ENCODE peak calls at places on chromosomes 4 and X, in seven cellular contexts. U is GM23248, I is right cardiac atrium, O is dorsolateral prefrontal cortex, W is AG04450, A is H9, X is thyroid gland. T is an unnamed sample.

GRCh38 chr4:68466185-68466584 is 18.9 kb downstream of the TMPRSS11E start:
- DNase-seq in U (peak; percentile 92), I (no peak), O (no peak), W (peak; percentile 32), A (no peak), X (no peak), T (no peak)

GRCh38 chrX:51420610-51421009 is 75.8 kb downstream of the NUDT11 start:
- DNase-seq in U (peak; percentile 54), I (no peak), O (no peak), W (peak; percentile 1), A (no peak), X (no peak), T (no peak)

GRCh38 chr4:94434505-94434904 is 17.2 kb upstream of the PDLIM5 start:
- DNase-seq in U (no peak), I (no peak), O (no peak), W (no peak), A (no peak), X (no peak), T (no peak)

GRCh38 chr4:76354517-76355473 is 48.3 kb downstream of the STBD1 start:
- DNase-seq in U (no peak), I (no peak), O (no peak), W (no peak), A (no peak), X (no peak), T (no peak)

GRCh38 chr4:85455942-85456341 is 19.0 kb upstream of the ARHGAP24 start:
- DNase-seq in U (no peak), I (no peak), O (no peak), W (no peak), A (no peak), X (no peak), T (no peak)

GRCh38 chrX:64205441-64205734 is at the start of gene AMER1:
- DNase-seq in U (peak; percentile 76), I (no peak), O (no peak), W (no peak), A (no peak), X (no peak), T (no peak)

GRCh38 chrX:109399831-109400230 is 82.1 kb downstream of the GUCY2F start:
- DNase-seq in U (no peak), I (no peak), O (no peak), W (no peak), A (no peak), X (no peak), T (no peak)

GRCh38 chr4:52665592-52665991 is 6.5 kb upstream of the USP46 start:
- DNase-seq in U (peak; percentile 13), I (no peak), O (no peak), W (no peak), A (no peak), X (no peak), T (no peak)

GRCh38 chrX:53239474-53239873 is 14.5 kb upstream of the KDM5C start:
- DNase-seq in U (no peak), I (no peak), O (no peak), W (no peak), A (peak; percentile 46), X (no peak), T (no peak)

GRCh38 chrX:11886745-11887144 is 128.7 kb downstream of the MSL3 start:
- DNase-seq in U (no peak), I (no peak), O (no peak), W (no peak), A (no peak), X (no peak), T (no peak)

GRCh38 chrX:154396948-154397887 is 959 bp upstream of the RPL10 start:
- DNase-seq in U (peak; percentile 81), I (peak; percentile 86), O (peak; percentile 39), W (no peak), A (peak; percentile 63), X (peak; percentile 78), T (peak; percentile 86)

GRCh38 chr4:11402192-11402591 is 26.5 kb downstream of the HS3ST1 start:
- DNase-seq in U (no peak), I (no peak), O (no peak), W (no peak), A (no peak), X (no peak), T (no peak)

GRCh38 chrX:120604359-120604782 is 470 bp downstream of the MCTS1 start:
- DNase-seq in U (peak; percentile 66), I (peak; percentile 14), O (no peak), W (no peak), A (no peak), X (no peak), T (no peak)

GRCh38 chrX:112784692-112785091 is 55.9 kb downstream of the AMOT start:
- DNase-seq in U (no peak), I (no peak), O (peak; percentile 31), W (no peak), A (no peak), X (no peak), T (no peak)

GRCh38 chrX:1427756-1428155 is 25.0 kb downstream of the ASMTL start:
- DNase-seq in U (no peak), I (no peak), O (no peak), W (no peak), A (no peak), X (no peak), T (peak; percentile 43)

GRCh38 chr4:52172166-52172565 is 121.1 kb downstream of the SPATA18 start:
- DNase-seq in U (peak; percentile 25), I (no peak), O (no peak), W (no peak), A (no peak), X (no peak), T (no peak)

GRCh38 chr4:80266902-80267380 is 477 bp downstream of the FGF5 start:
- DNase-seq in U (peak; percentile 79), I (no peak), O (no peak), W (no peak), A (peak; percentile 68), X (no peak), T (no peak)

GRCh38 chrX:151030845-151031244 is 47.7 kb downstream of the HMGB3 start:
- DNase-seq in U (no peak), I (no peak), O (no peak), W (no peak), A (no peak), X (no peak), T (no peak)

DNA sequence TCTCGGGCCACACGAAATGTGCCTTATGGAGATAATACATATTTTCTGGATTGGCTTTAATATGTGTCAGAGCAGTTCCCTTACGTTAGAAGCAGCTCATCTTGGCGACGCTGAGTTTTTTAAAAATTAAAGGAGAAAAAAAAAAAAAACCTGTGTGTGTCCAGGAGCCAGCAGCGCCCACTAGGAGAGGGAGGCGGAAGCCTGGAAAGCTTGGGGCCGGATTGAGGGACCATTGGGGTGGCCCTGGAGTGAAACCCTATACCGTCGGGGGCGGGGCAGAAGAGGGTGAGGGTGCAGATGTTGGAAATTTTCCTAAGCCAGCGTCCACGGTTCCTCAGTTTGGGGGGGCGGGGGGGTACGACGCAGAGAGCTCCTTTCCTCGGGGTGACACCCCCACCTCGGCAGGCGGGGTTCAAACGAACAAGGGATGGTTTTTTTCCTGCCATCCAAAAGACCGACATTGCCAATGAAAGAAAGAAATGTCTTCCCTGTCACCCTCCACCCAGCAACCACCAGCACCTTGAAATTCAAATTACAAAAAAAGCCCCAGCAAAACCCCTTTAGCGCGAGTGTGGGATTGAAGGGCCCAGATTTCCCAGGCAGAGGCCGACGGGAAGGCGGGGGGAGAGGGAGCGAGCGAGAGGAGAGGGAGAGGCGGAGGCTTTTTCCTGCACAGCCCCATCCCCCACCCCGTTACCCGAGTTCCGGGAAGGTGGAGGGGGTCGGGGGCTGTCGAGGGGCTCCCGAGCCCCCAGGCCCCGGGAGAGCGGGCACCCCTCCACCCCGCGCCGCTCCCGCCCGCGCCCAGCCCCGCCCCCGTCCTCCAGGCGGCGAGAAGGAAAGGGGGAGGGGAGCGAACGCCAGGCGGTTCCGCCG is 868 bp downstream of the SMARCA1 start:
- DNase-seq in U (peak; percentile 81), I (peak; percentile 46), O (no peak), W (no peak), A (peak; percentile 67), X (peak; percentile 62), T (peak; percentile 56)
- H3K27ac ChIP-seq in U (peak overlapping the region; percentile 59), I (peak overlapping the region; percentile 19), O (peak overlapping the region; percentile 85), W (no peak overlapping the region), A (no peak overlapping the region), X (peak overlapping the region; percentile 94), T (peak overlapping the region; percentile 80)

GRCh38 chr4:83043801-83044407 is 8.9 kb downstream of the COPS4 start:
- DNase-seq in U (peak; percentile 89), I (no peak), O (no peak), W (no peak), A (no peak), X (no peak), T (no peak)
- H3K27ac ChIP-seq in U (peak overlapping the region; percentile 85), I (no peak overlapping the region), O (no peak overlapping the region), W (no peak overlapping the region), A (no peak overlapping the region), X (no peak overlapping the region), T (no peak overlapping the region)

GRCh38 chr4:7894098-7894676 is 45.5 kb downstream of the AFAP1 start:
- DNase-seq in U (no peak), I (no peak), O (no peak), W (no peak), A (no peak), X (no peak), T (no peak)
- H3K27ac ChIP-seq in U (no peak overlapping the region), I (no peak overlapping the region), O (no peak overlapping the region), W (peak overlapping the region; percentile 98), A (no peak overlapping the region), X (no peak overlapping the region), T (no peak overlapping the region)

GRCh38 chrX:13033193-13033592 is 11.2 kb downstream of the FAM9C start:
- DNase-seq in U (no peak), I (no peak), O (no peak), W (no peak), A (no peak), X (no peak), T (no peak)

GRCh38 chrX:13029341-13029740 is 15.1 kb downstream of the FAM9C start:
- DNase-seq in U (peak; percentile 48), I (peak; percentile 54), O (no peak), W (no peak), A (peak; percentile 53), X (peak; percentile 30), T (no peak)

GRCh38 chrX:13028871-13029336 is 15.5 kb downstream of the FAM9C start:
- DNase-seq in U (no peak), I (no peak), O (no peak), W (no peak), A (peak; percentile 46), X (no peak), T (no peak)

GRCh38 chrX:13026877-13027652 is 17.4 kb downstream of the FAM9C start:
- DNase-seq in U (no peak), I (no peak), O (no peak), W (no peak), A (no peak), X (no peak), T (no peak)

DNA sequence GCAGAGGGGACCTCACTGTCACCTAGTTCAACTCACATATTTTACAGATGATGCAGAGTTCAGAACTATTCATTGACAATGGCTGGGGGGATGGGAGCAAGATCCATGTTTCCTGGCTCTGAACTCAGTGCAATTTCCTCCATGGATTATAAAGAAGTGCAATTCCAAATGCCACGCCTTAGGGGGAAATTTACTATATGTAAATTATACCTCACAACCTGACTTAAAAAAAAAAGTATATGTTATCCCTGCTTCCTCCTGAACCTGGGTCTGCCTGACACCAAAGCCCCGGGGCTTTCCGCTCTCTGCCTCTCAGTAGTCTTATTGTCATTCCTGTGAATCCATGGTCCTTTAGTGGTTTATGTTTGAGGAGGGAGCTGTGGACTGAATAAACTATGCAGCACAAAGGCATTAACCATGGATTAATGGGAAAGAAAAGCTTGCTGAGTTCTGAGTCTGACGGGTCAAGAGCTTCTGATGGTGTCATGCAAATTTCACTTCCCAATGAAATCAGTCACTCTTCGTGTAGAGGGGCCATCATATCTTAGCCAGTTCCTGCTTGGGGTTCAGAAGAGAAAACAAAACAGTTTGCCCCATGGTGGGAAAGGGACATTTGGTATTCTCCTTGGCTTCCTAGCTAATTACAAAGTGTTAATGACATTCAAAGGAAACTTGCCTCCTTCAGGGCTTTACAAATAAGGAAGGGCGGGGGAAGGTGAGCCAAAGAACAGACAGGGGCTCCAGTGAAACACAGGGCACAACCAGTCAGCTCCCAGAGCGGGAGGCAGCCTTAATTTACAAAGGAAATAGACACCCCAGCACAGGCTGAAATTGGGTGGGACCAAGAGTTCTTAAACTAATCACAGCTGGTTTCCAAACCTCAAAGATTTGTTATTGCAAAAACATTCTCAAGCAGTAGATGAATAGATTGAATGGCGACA is 14.3 kb downstream of the FAM9C start:
- DNase-seq in U (peak; percentile 26), I (no peak), O (no peak), W (no peak), A (peak; percentile 57), X (no peak), T (no peak)
- H3K27ac ChIP-seq in U (peak overlapping the region; percentile 56), I (peak overlapping the region; percentile 64), O (no peak overlapping the region), W (no peak overlapping the region), A (peak overlapping the region; percentile 90), X (no peak overlapping the region), T (peak overlapping the region; percentile 73)

T was measured in lower lobe of right lung.